ENCODE peak calls at places on chromosomes 12 and 14, in nine cellular contexts. P, I, S, C, Y, K, D, B and M are unnamed samples.
A peak's percentile ranks its signal among the peaks of the same experiment; 100 is the strongest.

GRCh38 chr12:20520572-20520971 is 152.2 kb downstream of the PDE3A start:
- DNase-seq in P (no peak), I (no peak), S (no peak), C (no peak), Y (no peak), K (no peak), D (no peak), B (no peak), M (no peak)

GRCh38 chr14:101412741-101413140 is 148.6 kb upstream of the DIO3 start:
- DNase-seq in P (no peak), I (no peak), S (no peak), C (no peak), Y (no peak), K (no peak), D (no peak), B (no peak), M (no peak)

GRCh38 chr14:77301103-77301502 is 19.6 kb downstream of the POMT2 start:
- DNase-seq in P (peak; percentile 89), I (peak; percentile 84), S (peak; percentile 93), C (peak; percentile 89), Y (peak; percentile 97), K (peak; percentile 68), D (peak; percentile 76), B (peak; percentile 54), M (peak; percentile 84)

GRCh38 chr12:52313461-52313860 is 7.7 kb downstream of the KRT83 start:
- DNase-seq in P (no peak), I (no peak), S (no peak), C (no peak), Y (no peak), K (no peak), D (peak; percentile 23), B (no peak), M (no peak)

GRCh38 chr14:104433401-104434213 is 146.0 kb upstream of the C14orf180 start:
- DNase-seq in P (peak; percentile 47), I (no peak), S (no peak), C (no peak), Y (no peak), K (no peak), D (no peak), B (no peak), M (peak; percentile 68)

GRCh38 chr14:71668186-71668912 is 263.9 kb upstream of the RGS6 start:
- DNase-seq in P (no peak), I (no peak), S (no peak), C (peak; percentile 72), Y (no peak), K (no peak), D (no peak), B (no peak), M (no peak)

GRCh38 chr12:24948452-24948815 is 467 bp downstream of the BCAT1 start:
- DNase-seq in P (no peak), I (peak; percentile 58), S (peak; percentile 83), C (peak; percentile 57), Y (peak; percentile 62), K (no peak), D (no peak), B (peak; percentile 54), M (peak; percentile 41)

GRCh38 chr12:130560321-130560720 is 155.8 kb downstream of the RIMBP2 start:
- DNase-seq in P (no peak), I (no peak), S (no peak), C (no peak), Y (no peak), K (no peak), D (peak; percentile 89), B (no peak), M (no peak)

GRCh38 chr12:8452976-8453616 is 2.7 kb upstream of the CLEC6A start:
- DNase-seq in P (no peak), I (no peak), S (peak; percentile 55), C (no peak), Y (no peak), K (no peak), D (no peak), B (no peak), M (no peak)

GRCh38 chr14:31127690-31128089 is 79.9 kb downstream of the HECTD1 start:
- DNase-seq in P (no peak), I (no peak), S (peak; percentile 51), C (no peak), Y (no peak), K (no peak), D (no peak), B (no peak), M (no peak)

GRCh38 chr12:25957898-25958253 is 606 bp upstream of the RASSF8 start:
- DNase-seq in P (no peak), I (peak; percentile 94), S (peak; percentile 75), C (peak; percentile 81), Y (peak; percentile 46), K (no peak), D (peak; percentile 60), B (no peak), M (no peak)

GRCh38 chr12:25959069-25959961 is 833 bp downstream of the RASSF8 start:
- DNase-seq in P (peak; percentile 77), I (peak; percentile 96), S (peak; percentile 54), C (peak; percentile 88), Y (peak; percentile 64), K (peak; percentile 45), D (peak; percentile 53), B (no peak), M (peak; percentile 33)

GRCh38 chr12:25960926-25961325 is 2.4 kb downstream of the RASSF8 start:
- DNase-seq in P (no peak), I (no peak), S (no peak), C (no peak), Y (no peak), K (no peak), D (no peak), B (no peak), M (no peak)

GRCh38 chr12:25958254-25959068 is at the start of gene RASSF8:
- DNase-seq in P (peak; percentile 73), I (peak; percentile 93), S (peak; percentile 80), C (peak; percentile 89), Y (peak; percentile 86), K (peak; percentile 77), D (peak; percentile 75), B (no peak), M (peak; percentile 94)

DNA sequence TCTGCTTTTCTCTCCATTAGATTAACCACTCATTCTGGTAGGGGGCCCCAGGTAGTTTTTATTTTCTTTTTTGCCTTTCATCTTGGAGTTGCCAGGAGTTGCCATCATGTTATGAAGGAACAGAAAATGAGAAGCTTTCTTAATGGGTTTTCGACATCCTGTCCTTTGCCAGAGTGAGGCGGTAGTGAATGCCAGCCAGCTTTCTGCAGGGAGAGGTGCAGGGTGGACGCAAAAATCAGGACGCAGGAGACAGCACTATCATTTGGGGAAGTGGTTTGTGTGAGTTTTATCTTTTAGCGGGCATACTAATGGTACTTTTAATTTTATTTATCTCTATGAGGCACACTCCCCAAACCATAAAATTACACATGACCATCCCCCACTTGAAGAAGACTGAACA is 1.7 kb downstream of the RASSF8 start:
- DNase-seq in P (no peak), I (peak; percentile 71), S (peak; percentile 65), C (peak; percentile 57), Y (peak; percentile 39), K (peak; percentile 29), D (no peak), B (no peak), M (peak; percentile 43)
- H3K4me3 ChIP-seq in P (peak overlapping the region; percentile 82), I (peak overlapping the region; percentile 96), S (peak overlapping the region; percentile 82), C (peak overlapping the region; percentile 99), Y (peak overlapping the region; percentile 97), K (peak overlapping the region; percentile 90), D (peak overlapping the region; percentile 93), B (no peak overlapping the region), M (peak overlapping the region; percentile 63)

DNA sequence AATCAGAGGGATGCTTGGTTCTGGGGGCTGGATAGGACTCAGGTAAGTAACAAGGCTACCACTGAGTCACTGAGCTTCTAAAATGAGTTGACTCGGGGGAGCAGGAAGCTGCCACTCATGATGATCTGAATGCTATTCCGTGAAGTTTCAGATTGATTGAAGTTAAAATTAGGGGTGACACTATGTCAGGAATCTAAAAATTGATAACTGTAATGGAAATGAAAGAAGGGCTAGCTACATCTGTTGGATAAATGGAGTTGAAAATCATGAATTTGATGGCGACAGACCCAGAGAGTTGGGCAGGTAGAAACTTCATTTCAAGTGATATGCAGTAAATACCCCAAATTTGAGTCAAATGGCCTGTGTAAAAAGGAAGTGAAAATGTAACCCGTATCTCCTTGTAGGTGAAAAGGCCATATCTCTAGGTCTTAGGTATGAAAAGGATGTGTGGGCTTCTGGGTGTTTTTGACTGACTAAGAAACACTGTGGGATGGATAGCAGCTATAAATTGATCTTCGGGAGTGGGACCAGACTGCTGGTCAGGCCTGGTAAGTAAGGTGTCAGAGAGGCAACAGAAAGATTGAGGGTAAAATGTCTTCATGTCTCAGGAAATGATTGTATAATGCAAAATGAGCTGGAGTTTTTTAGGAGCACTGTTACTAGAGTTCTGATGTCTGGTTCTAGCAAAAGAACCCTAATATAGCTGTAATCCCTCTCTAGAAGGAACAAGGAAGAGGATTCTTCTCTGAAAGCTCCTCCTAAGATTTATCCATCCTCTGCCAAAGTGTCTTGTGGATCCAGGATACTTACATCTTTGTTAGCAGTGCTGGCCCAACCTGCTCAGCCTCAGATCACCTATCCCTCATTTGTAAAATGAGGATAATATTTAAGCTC is 57.3 kb downstream of the DAD1 start:
- DNase-seq in P (no peak), I (no peak), S (no peak), C (no peak), Y (no peak), K (no peak), D (no peak), B (no peak), M (no peak)
- H3K36me3 ChIP-seq in P (no peaks in the 10 kb centered on the region), I (no peaks in the 10 kb centered on the region), S (no peaks in the 10 kb centered on the region), C (no peaks in the 10 kb centered on the region), Y (no peaks in the 10 kb centered on the region), K (no peaks in the 10 kb centered on the region), D (peaks cover 31% of the 10 kb centered on the region), B (no peaks in the 10 kb centered on the region), M (no peaks in the 10 kb centered on the region)

GRCh38 chr12:132483208-132483607 is 6.7 kb upstream of the FBRSL1 start:
- DNase-seq in P (no peak), I (no peak), S (no peak), C (no peak), Y (no peak), K (no peak), D (no peak), B (no peak), M (no peak)
- H3K27me3 ChIP-seq in P (peaks cover 33% of the 10 kb centered on the region), I (peaks cover 4% of the 10 kb centered on the region), S (peaks cover 1% of the 10 kb centered on the region), C (peaks cover 52% of the 10 kb centered on the region), Y (peaks cover 90% of the 10 kb centered on the region), K (peaks cover 50% of the 10 kb centered on the region), D (no peaks in the 10 kb centered on the region), B (no peaks in the 10 kb centered on the region), M (peaks cover 50% of the 10 kb centered on the region)

GRCh38 chr12:95545731-95546490 is 5.4 kb downstream of the USP44 start:
- DNase-seq in P (no peak), I (no peak), S (no peak), C (no peak), Y (peak; percentile 28), K (no peak), D (no peak), B (no peak), M (no peak)

GRCh38 chr12:95548056-95548538 is 3.2 kb downstream of the USP44 start:
- DNase-seq in P (peak; percentile 71), I (peak; percentile 50), S (peak; percentile 74), C (peak; percentile 9), Y (peak; percentile 68), K (peak; percentile 18), D (peak; percentile 43), B (peak; percentile 57), M (peak; percentile 73)

GRCh38 chr12:95547522-95548055 is 3.7 kb downstream of the USP44 start:
- DNase-seq in P (no peak), I (peak; percentile 57), S (peak; percentile 81), C (peak; percentile 40), Y (peak; percentile 78), K (no peak), D (no peak), B (no peak), M (peak; percentile 64)

GRCh38 chr12:95545303-95545702 is 6.0 kb downstream of the USP44 start:
- DNase-seq in P (no peak), I (no peak), S (no peak), C (no peak), Y (no peak), K (no peak), D (no peak), B (no peak), M (no peak)

GRCh38 chr12:95546491-95546813 is 4.8 kb downstream of the USP44 start:
- DNase-seq in P (no peak), I (no peak), S (peak; percentile 40), C (no peak), Y (peak; percentile 44), K (no peak), D (no peak), B (no peak), M (peak; percentile 33)
- H3K4me3 ChIP-seq in P (no peak overlapping the region), I (no peak overlapping the region), S (no peak overlapping the region), C (no peak overlapping the region), Y (peak overlapping the region; percentile 84), K (no peak overlapping the region), D (no peak overlapping the region), B (no peak overlapping the region), M (peak overlapping the region; percentile 24)